ENCODE peak calls at places on chromosome 13, in four cellular contexts. One of them, this sample, is unnamed.

GRCh38 chr13:78732445-78733017 is 73.6 kb upstream of the OBI1 start:
- DNase-seq in fibroblast of the aortic adventitia: no peak
- DNase-seq in MV-4-11: no peak
- DNase-seq in NCI-H2081: no peak
- DNase-seq in this sample: no peak

GRCh38 chr13:40386586-40386985 is 279.9 kb downstream of the FOXO1 start:
- DNase-seq in fibroblast of the aortic adventitia: no peak
- DNase-seq in MV-4-11: no peak
- DNase-seq in NCI-H2081: no peak
- DNase-seq in this sample: no peak

GRCh38 chr13:65966991-65967451 is 1263.1 kb downstream of the PCDH9 start:
- DNase-seq in fibroblast of the aortic adventitia: peak; percentile 74
- DNase-seq in MV-4-11: peak; percentile 85
- DNase-seq in NCI-H2081: no peak
- DNase-seq in this sample: peak; percentile 29

GRCh38 chr13:28013482-28013881 is 25.0 kb upstream of the URAD start:
- DNase-seq in fibroblast of the aortic adventitia: no peak
- DNase-seq in MV-4-11: no peak
- DNase-seq in NCI-H2081: no peak
- DNase-seq in this sample: no peak

GRCh38 chr13:113044431-113045114 is 61.0 kb upstream of the F7 start:
- DNase-seq in fibroblast of the aortic adventitia: no peak
- DNase-seq in MV-4-11: no peak
- DNase-seq in NCI-H2081: no peak
- DNase-seq in this sample: peak; percentile 69

GRCh38 chr13:106917673-106918652 is 350.0 kb upstream of the ARGLU1 start:
- DNase-seq in fibroblast of the aortic adventitia: peak; percentile 54
- DNase-seq in MV-4-11: peak; percentile 65
- DNase-seq in NCI-H2081: peak; percentile 76
- DNase-seq in this sample: peak; percentile 78

GRCh38 chr13:103878891-103879605 is 812.8 kb upstream of the SLC10A2 start:
- DNase-seq in fibroblast of the aortic adventitia: no peak
- DNase-seq in MV-4-11: no peak
- DNase-seq in NCI-H2081: no peak
- DNase-seq in this sample: no peak

GRCh38 chr13:113810640-113811039 is 51.6 kb downstream of the TMEM255B start:
- DNase-seq in fibroblast of the aortic adventitia: no peak
- DNase-seq in MV-4-11: no peak
- DNase-seq in NCI-H2081: no peak
- DNase-seq in this sample: no peak

GRCh38 chr13:102017248-102017647 is 384.6 kb downstream of the FGF14 start:
- DNase-seq in fibroblast of the aortic adventitia: no peak
- DNase-seq in MV-4-11: no peak
- DNase-seq in NCI-H2081: no peak
- DNase-seq in this sample: no peak

GRCh38 chr13:33691980-33692379 is 126.0 kb upstream of the RFC3 start:
- DNase-seq in fibroblast of the aortic adventitia: no peak
- DNase-seq in MV-4-11: no peak
- DNase-seq in NCI-H2081: no peak
- DNase-seq in this sample: no peak

GRCh38 chr13:39263033-39263432 is 224.8 kb downstream of the NHLRC3 start:
- DNase-seq in fibroblast of the aortic adventitia: peak; percentile 39
- DNase-seq in MV-4-11: peak; percentile 22
- DNase-seq in NCI-H2081: peak; percentile 64
- DNase-seq in this sample: peak; percentile 49

GRCh38 chr13:113397606-113398425 is 33.9 kb upstream of the GRTP1 start:
- DNase-seq in fibroblast of the aortic adventitia: no peak
- DNase-seq in MV-4-11: no peak
- DNase-seq in NCI-H2081: no peak
- DNase-seq in this sample: no peak

GRCh38 chr13:61358599-61358998 is 57.0 kb downstream of the PCDH20 start:
- DNase-seq in fibroblast of the aortic adventitia: no peak
- DNase-seq in MV-4-11: no peak
- DNase-seq in NCI-H2081: no peak
- DNase-seq in this sample: no peak

GRCh38 chr13:106145997-106146864 is 389.2 kb downstream of the EFNB2 start:
- DNase-seq in fibroblast of the aortic adventitia: no peak
- DNase-seq in MV-4-11: peak; percentile 7
- DNase-seq in NCI-H2081: no peak
- DNase-seq in this sample: no peak